ENCODE peak calls at places on chromosomes 16 and 17, in nine cellular contexts. A is neural progenitor cell, R is stomach, O is choroid plexus epithelial cell, U is pancreas, K is foreskin fibroblast, N is OCI-LY7, S is BJ, V is kidney. G is an unnamed sample.

GRCh38 chr16:35409503-35409902 is 1950.1 kb downstream of the TP53TG3F start:
- DNase-seq in U (no peak), S (no peak), O (no peak), R (no peak), V (no peak), A (no peak), N (peak), K (no peak), G (no peak)

GRCh38 chr17:77391668-77392375 is 251.1 kb downstream of the SEC14L1 start:
- DNase-seq in U (no peak), N (no peak), S (peak), V (no peak), K (peak), R (no peak), A (peak), O (peak), G (no peak)

GRCh38 chr17:14269473-14269872 is 31.4 kb upstream of the HS3ST3B1 start:
- DNase-seq in V (no peak), S (no peak), R (no peak), U (no peak), K (no peak), A (no peak), N (no peak), O (no peak), G (no peak)

GRCh38 chr17:1630662-1631061 is 2.0 kb upstream of the SLC43A2 start:
- DNase-seq in V (no peak), O (no peak), R (no peak), U (no peak), A (no peak), N (peak), S (no peak), K (no peak), G (no peak)

GRCh38 chr16:58137581-58137980 is 8.4 kb upstream of the CFAP20 start:
- DNase-seq in S (no peak), K (no peak), R (no peak), V (no peak), O (no peak), N (no peak), A (no peak), U (no peak), G (no peak)

GRCh38 chr16:47916266-47916665 is 239.5 kb downstream of the ABCC12 start:
- DNase-seq in K (no peak), N (no peak), A (no peak), U (no peak), O (peak), S (no peak), V (no peak), R (no peak), G (no peak)

GRCh38 chr17:60671482-60671881 is 6.2 kb upstream of the BCAS3 start:
- DNase-seq in K (peak), S (no peak), U (no peak), A (no peak), R (no peak), V (no peak), N (no peak), O (no peak), G (no peak)

GRCh38 chr17:8713315-8713714 is 31.3 kb downstream of the CCDC42 start:
- DNase-seq in R (no peak), A (no peak), S (no peak), N (no peak), O (no peak), K (no peak), U (no peak), V (no peak), G (no peak)

GRCh38 chr17:61757168-61757567 is 106.2 kb downstream of the BRIP1 start:
- DNase-seq in A (no peak), O (no peak), S (no peak), N (peak), U (no peak), R (no peak), K (no peak), V (no peak), G (peak)

GRCh38 chr16:82832861-82833260 is 206.1 kb downstream of the CDH13 start:
- DNase-seq in V (no peak), U (no peak), K (peak), A (no peak), S (peak), O (peak), N (no peak), R (no peak), G (no peak)

GRCh38 chr16:82384017-82384416 is 214.0 kb upstream of the MPHOSPH6 start:
- DNase-seq in S (no peak), N (no peak), A (no peak), R (no peak), O (no peak), K (no peak), U (no peak), V (no peak), G (peak)

GRCh38 chr17:66272699-66273390 is 29.6 kb upstream of the PRKCA start:
- DNase-seq in N (no peak), U (no peak), V (no peak), A (no peak), R (no peak), S (peak), K (peak), O (peak), G (no peak)

GRCh38 chr17:40475234-40476210 is 25.9 kb downstream of the TNS4 start:
- DNase-seq in O (no peak), R (no peak), K (no peak), A (no peak), N (no peak), U (no peak), S (no peak), V (no peak), G (no peak)

GRCh38 chr16:19138601-19139000 is 24.8 kb downstream of the ITPRIPL2 start:
- DNase-seq in A (no peak), S (peak), O (peak), K (peak), R (peak), U (no peak), N (no peak), V (peak), G (no peak)

GRCh38 chr16:3954411-3954921 is 74.0 kb upstream of the CREBBP start:
- DNase-seq in S (no peak), R (no peak), A (no peak), V (peak), N (no peak), U (no peak), K (no peak), O (peak), G (no peak)

GRCh38 chr17:21090889-21091618 is 35.7 kb upstream of the DHRS7B start:
- DNase-seq in R (no peak), A (no peak), O (peak), K (no peak), S (no peak), U (no peak), V (no peak), N (no peak), G (no peak)

GRCh38 chr16:67397451-67397801 is 4.1 kb upstream of the TPPP3 start:
- DNase-seq in R (no peak), K (no peak), S (no peak), N (no peak), V (peak), A (no peak), U (peak), O (no peak), G (no peak)

GRCh38 chr17:35540589-35541404 is 3.3 kb upstream of the SLFN12L start:
- DNase-seq in A (no peak), S (no peak), R (peak), K (no peak), V (no peak), O (peak), U (no peak), N (peak), G (peak)

GRCh38 chr16:24652803-24653202 is 76.6 kb upstream of the TNRC6A start:
- DNase-seq in R (no peak), A (no peak), N (no peak), K (no peak), O (peak), U (no peak), V (no peak), S (no peak), G (no peak)

GRCh38 chr17:68198931-68199836 is 48.7 kb upstream of the AMZ2 start:
- DNase-seq in A (peak), U (no peak), S (no peak), R (no peak), V (peak), N (no peak), O (peak), K (no peak), G (peak)

GRCh38 chr17:58587713-58588117 is 73.3 kb upstream of the MTMR4 start:
- DNase-seq in O (peak), V (no peak), K (peak), A (peak), N (peak), R (peak), S (no peak), U (peak), G (peak)

GRCh38 chr17:67992541-67993152 is 3.6 kb downstream of the C17orf58 start:
- DNase-seq in U (no peak), O (peak), V (no peak), S (no peak), A (peak), N (peak), K (no peak), R (no peak), G (peak)

GRCh38 chr17:61505846-61506627 is 53.8 kb downstream of the TBX4 start:
- DNase-seq in A (no peak), O (no peak), K (no peak), U (no peak), S (no peak), R (no peak), V (no peak), N (no peak), G (no peak)

GRCh38 chr17:78735832-78736525 is 46.1 kb downstream of the CYTH1 start:
- DNase-seq in U (peak), V (no peak), O (no peak), S (no peak), N (peak), A (no peak), K (no peak), R (no peak), G (no peak)

GRCh38 chr16:66258916-66259845 is 107.3 kb upstream of the CDH5 start:
- DNase-seq in K (no peak), O (no peak), U (no peak), N (no peak), A (no peak), R (no peak), V (peak), S (no peak), G (no peak)

GRCh38 chr16:24208710-24209109 is 47.4 kb upstream of the CACNG3 start:
- DNase-seq in U (no peak), K (no peak), N (no peak), A (peak), O (no peak), V (no peak), S (no peak), R (no peak), G (no peak)

GRCh38 chr16:22370038-22370541 is 4.3 kb downstream of the CDR2 start:
- DNase-seq in R (no peak), V (no peak), N (no peak), O (peak), A (no peak), S (peak), K (peak), U (no peak), G (no peak)

GRCh38 chr17:42459983-42460300 is 1.3 kb downstream of the ATP6V0A1 start:
- DNase-seq in V (no peak), A (peak), R (no peak), S (no peak), U (no peak), K (no peak), N (peak), O (peak), G (peak)

DNA sequence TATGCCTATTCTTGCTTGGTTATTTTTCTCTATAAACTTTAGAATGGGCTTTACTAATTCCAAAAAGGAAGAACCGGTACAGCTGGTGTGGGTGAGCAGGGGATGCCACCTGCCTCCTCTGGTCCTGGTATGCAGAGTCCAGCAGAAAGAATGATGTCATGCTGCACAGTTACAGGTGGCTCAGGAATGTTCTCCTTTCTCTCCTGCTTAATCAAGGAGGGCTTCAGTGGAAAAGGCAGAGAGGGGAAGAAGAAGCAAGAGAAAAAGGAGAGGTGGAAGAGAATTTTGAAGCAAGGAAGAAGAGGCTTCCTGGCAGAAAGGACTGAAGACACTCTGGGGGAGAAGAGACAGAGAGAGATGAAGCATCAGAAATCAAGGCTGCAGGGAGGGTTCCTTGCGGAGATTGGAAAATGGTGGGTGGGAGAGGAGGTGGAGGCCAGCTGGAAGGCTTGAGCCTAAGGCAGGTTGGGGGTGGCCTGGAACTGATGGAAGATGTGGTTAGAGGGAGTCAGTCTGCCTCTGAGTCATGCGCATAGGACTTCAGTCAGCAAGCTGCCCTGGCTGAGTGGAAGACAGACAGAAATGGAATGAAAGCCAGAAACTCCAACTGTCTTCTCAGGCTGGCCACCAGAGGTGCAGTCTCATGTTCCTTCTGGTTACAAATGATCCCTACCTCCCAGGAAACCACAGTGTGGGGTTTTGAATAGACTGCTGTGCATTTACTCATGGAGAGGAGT is 64.6 kb upstream of the CRHR1 start:
- DNase-seq in K (peak), U (no peak), O (peak), V (no peak), N (no peak), R (no peak), S (peak), A (peak), G (no peak)
- TF ChIP-seq CTCF in K (peak), U (no peak), O (peak), V (no peak), N (no peak), R (no peak), S (peak), A (peak), G (no peak)

DNA sequence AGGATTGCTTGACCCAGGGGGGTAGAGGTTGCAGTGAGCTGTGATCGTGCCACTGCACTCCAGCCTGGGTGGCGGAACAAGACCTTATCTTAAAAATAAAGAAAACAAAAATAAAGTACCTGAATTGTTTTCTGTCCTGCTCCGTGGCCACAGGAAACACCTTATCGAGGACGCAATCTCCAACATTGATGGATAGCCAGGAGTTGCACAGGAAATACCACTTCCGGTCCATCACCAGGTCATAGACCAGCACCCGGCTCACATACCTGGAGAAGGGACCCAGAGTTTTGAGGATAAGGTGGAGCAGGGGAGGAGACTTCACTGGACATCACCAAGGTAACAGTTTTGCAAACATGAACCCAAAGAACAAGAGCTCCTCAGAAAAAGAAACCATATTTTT is 55.5 kb upstream of the GCSH start:
- DNase-seq in R (no peak), N (no peak), A (no peak), S (no peak), K (no peak), O (no peak), V (no peak), U (no peak), G (no peak)
- TF ChIP-seq CTCF in R (no peak), N (no peak), A (no peak), S (no peak), K (no peak), O (no peak), V (no peak), U (no peak), G (no peak)

GRCh38 chr16:85750827-85751641 is at the start of gene C16orf74:
- DNase-seq in R (peak), K (peak), S (no peak), N (peak), U (peak), A (peak), O (peak), V (peak), G (peak)
- TF ChIP-seq CTCF in R (no peak), K (no peak), S (no peak), N (no peak), U (no peak), A (no peak), O (no peak), V (no peak), G (no peak)

GRCh38 chr16:50842013-50842505 is 100.2 kb downstream of the CYLD start:
- DNase-seq in U (no peak), V (no peak), A (no peak), S (no peak), N (no peak), K (no peak), O (no peak), R (no peak), G (no peak)

GRCh38 chr16:50838885-50839284 is 97.0 kb downstream of the CYLD start:
- DNase-seq in S (no peak), N (no peak), K (no peak), U (no peak), R (no peak), O (no peak), V (no peak), A (no peak), G (no peak)

GRCh38 chr16:50839356-50839755 is 97.5 kb downstream of the CYLD start:
- DNase-seq in S (no peak), A (no peak), V (no peak), N (no peak), K (no peak), O (no peak), U (no peak), R (no peak), G (no peak)

GRCh38 chr16:50841081-50841886 is 99.4 kb downstream of the CYLD start:
- DNase-seq in S (no peak), V (no peak), K (no peak), A (peak), R (no peak), U (no peak), N (no peak), O (peak), G (no peak)

GRCh38 chr16:50839920-50840729 is 98.2 kb downstream of the CYLD start:
- DNase-seq in R (no peak), K (no peak), V (no peak), U (no peak), S (no peak), O (no peak), N (no peak), A (peak), G (no peak)
- TF ChIP-seq CTCF in R (no peak), K (no peak), V (no peak), U (no peak), S (no peak), O (no peak), N (peak), A (peak), G (no peak)